ENCODE peak calls at places on chromosomes 1 and 21, in six cellular contexts. K, O, I, G, V and Y are unnamed samples.

GRCh38 chr1:48049823-48050539 is 52.8 kb upstream of the TRABD2B start:
- DNase-seq in I (no peak), O (no peak), G (no peak), K (no peak), V (peak; percentile 77), Y (no peak)

GRCh38 chr1:235703516-235703915 is 53.9 kb upstream of the GNG4 start:
- DNase-seq in G (no peak), O (no peak), K (peak; percentile 65), V (no peak), I (no peak), Y (no peak)

GRCh38 chr1:180571832-180572636 is 13.3 kb downstream of the OVAAL start:
- DNase-seq in V (no peak), G (no peak), O (no peak), I (no peak), K (peak; percentile 55), Y (no peak)

GRCh38 chr1:204859885-204860284 is 10.8 kb upstream of the NFASC start:
- DNase-seq in K (no peak), V (peak; percentile 97), I (no peak), O (no peak), G (no peak), Y (no peak)

GRCh38 chr1:12451560-12451900 is 166.5 kb downstream of the DHRS3 start:
- DNase-seq in G (no peak), O (no peak), V (no peak), I (no peak), K (no peak), Y (no peak)

GRCh38 chr1:160359559-160360226 is 7.2 kb upstream of the NHLH1 start:
- DNase-seq in O (no peak), I (no peak), G (no peak), K (peak; percentile 10), V (no peak), Y (no peak)

GRCh38 chr1:39268112-39268581 is 63.7 kb downstream of the MACF1 start:
- DNase-seq in O (no peak), G (no peak), V (no peak), K (peak; percentile 88), I (peak; percentile 64), Y (peak; percentile 85)

GRCh38 chr1:19815801-19816736 is 986 bp upstream of the RNF186 start:
- DNase-seq in K (no peak), I (no peak), O (no peak), V (no peak), G (no peak), Y (no peak)

GRCh38 chr21:35436899-35437298 is 387.8 kb upstream of the RUNX1 start:
- DNase-seq in K (no peak), O (no peak), I (no peak), G (no peak), V (no peak), Y (no peak)

GRCh38 chr1:114034561-114035303 is 55.5 kb downstream of the OLFML3 start:
- DNase-seq in I (no peak), G (no peak), O (no peak), K (no peak), V (no peak), Y (no peak)

GRCh38 chr1:112536561-112536960 is 27.8 kb downstream of the WNT2B start:
- DNase-seq in V (no peak), I (no peak), G (no peak), O (no peak), K (peak; percentile 89), Y (no peak)

GRCh38 chr1:231376875-231377549 is 38.9 kb downstream of the SPRTN start:
- DNase-seq in I (no peak), V (no peak), O (no peak), G (no peak), K (no peak), Y (no peak)

GRCh38 chr1:116886532-116886931 is 23.2 kb upstream of the PTGFRN start:
- DNase-seq in K (peak; percentile 81), O (no peak), V (no peak), I (no peak), G (no peak), Y (no peak)

GRCh38 chr1:234724517-234725176 is 114.7 kb upstream of the IRF2BP2 start:
- DNase-seq in O (peak; percentile 62), I (peak; percentile 68), K (no peak), G (peak; percentile 82), V (peak; percentile 82), Y (peak; percentile 81)

GRCh38 chr1:228048659-228049333 is 33.7 kb upstream of the ARF1 start:
- DNase-seq in O (no peak), I (no peak), G (no peak), V (no peak), K (no peak), Y (no peak)

GRCh38 chr1:156508205-156508954 is 7.8 kb upstream of the MEF2D start:
- DNase-seq in V (no peak), I (no peak), G (no peak), O (peak; percentile 90), K (peak; percentile 66), Y (no peak)

GRCh38 chr1:21492171-21492625 is 17.0 kb upstream of the ALPL start:
- DNase-seq in V (no peak), G (no peak), O (no peak), K (no peak), I (no peak), Y (no peak)

GRCh38 chr1:82269466-82269865 is 468.7 kb downstream of the ADGRL2 start:
- DNase-seq in V (no peak), I (no peak), K (peak; percentile 32), G (no peak), O (no peak), Y (no peak)

GRCh38 chr1:236350308-236350707 is 43.8 kb upstream of the EDARADD start:
- DNase-seq in O (no peak), K (no peak), V (no peak), G (no peak), I (no peak), Y (no peak)

GRCh38 chr1:156691665-156692408 is 13.5 kb downstream of the CRABP2 start:
- DNase-seq in O (no peak), K (no peak), G (no peak), V (peak; percentile 83), I (no peak), Y (no peak)

GRCh38 chr1:8194481-8195227 is 123.3 kb upstream of the SLC45A1 start:
- DNase-seq in V (no peak), I (no peak), O (no peak), G (peak; percentile 82), K (peak; percentile 45), Y (no peak)

GRCh38 chr1:207649865-207650580 is 5.1 kb downstream of the CR1L start:
- DNase-seq in K (no peak), G (no peak), O (no peak), I (no peak), V (no peak), Y (no peak)

GRCh38 chr1:234718509-234719453 is 108.8 kb upstream of the IRF2BP2 start:
- DNase-seq in O (no peak), G (no peak), V (no peak), I (no peak), K (no peak), Y (no peak)

GRCh38 chr21:25191141-25191540 is 416.1 kb downstream of the MRPL39 start:
- DNase-seq in G (no peak), K (no peak), I (no peak), V (no peak), O (no peak), Y (no peak)

GRCh38 chr1:20448626-20449215 is 37.3 kb downstream of the CAMK2N1 start:
- DNase-seq in K (no peak), I (peak; percentile 76), G (no peak), O (no peak), V (no peak), Y (peak; percentile 77)

GRCh38 chr1:227170361-227171166 is 147.7 kb downstream of the CDC42BPA start:
- DNase-seq in G (no peak), O (no peak), I (no peak), K (peak; percentile 61), V (no peak), Y (no peak)

GRCh38 chr1:94679336-94680007 is 137.9 kb upstream of the F3 start:
- DNase-seq in K (peak; percentile 31), I (no peak), O (peak; percentile 83), V (no peak), G (no peak), Y (no peak)